ENCODE peak calls at places on chromosome 16, in nine cellular contexts. A is endothelial cell of umbilical vein; S is thoracic aorta; C is activated B cell treated with CpG ODN at 0.5 μM for 24 hours; E is sigmoid colon; J is choroid plexus epithelial cell; G is colonic mucosa; T is CD4-positive, alpha-beta T cell; Z is astrocyte of the spinal cord. I is an unnamed sample.

GRCh38 chr16:11725457-11725856 is 17.2 kb downstream of the TXNDC11 start:
- DNase-seq in G (no peak), E (no peak), Z (no peak), T (no peak), C (no peak), A (no peak), J (no peak), S (no peak), I (no peak)

GRCh38 chr16:80040814-80041213 is 440.3 kb upstream of the MAF start:
- DNase-seq in J (no peak), S (no peak), C (no peak), G (no peak), Z (no peak), E (no peak), T (no peak), A (no peak), I (no peak)

GRCh38 chr16:13112639-13113038 is 211.2 kb downstream of the SHISA9 start:
- DNase-seq in Z (no peak), C (no peak), A (no peak), G (no peak), E (no peak), T (no peak), S (no peak), J (no peak), I (no peak)

GRCh38 chr16:62876133-62876532 is 839.9 kb upstream of the CDH8 start:
- DNase-seq in A (no peak), G (no peak), S (no peak), E (no peak), J (no peak), C (no peak), Z (no peak), T (no peak), I (no peak)

GRCh38 chr16:49075709-49076108 is 205.9 kb downstream of the CBLN1 start:
- DNase-seq in E (no peak), G (no peak), Z (no peak), C (no peak), S (no peak), A (no peak), T (no peak), J (no peak), I (no peak)

GRCh38 chr16:53721017-53721416 is 17.1 kb downstream of the FTO start:
- DNase-seq in C (no peak), G (no peak), T (no peak), S (no peak), A (no peak), E (no peak), J (no peak), Z (no peak), I (no peak)

GRCh38 chr16:68229431-68230175 is 6.3 kb downstream of the ESRP2 start:
- DNase-seq in A (peak), J (peak), T (no peak), E (peak), G (no peak), S (no peak), C (no peak), Z (peak), I (no peak)

GRCh38 chr16:8848939-8849391 is 19.8 kb downstream of the CARHSP1 start:
- DNase-seq in Z (peak), E (peak), G (no peak), A (no peak), C (no peak), S (no peak), J (peak), T (no peak), I (peak)

GRCh38 chr16:9360075-9360474 is 268.6 kb downstream of the HAPSTR1 start:
- DNase-seq in Z (no peak), S (no peak), G (no peak), C (no peak), T (no peak), J (no peak), E (no peak), A (no peak), I (no peak)

GRCh38 chr16:70706948-70707465 is 21.2 kb upstream of the MTSS2 start:
- DNase-seq in A (peak), G (no peak), S (no peak), T (no peak), Z (peak), J (peak), E (peak), C (no peak), I (peak)

GRCh38 chr16:63361032-63361624 is 1324.9 kb upstream of the CDH8 start:
- DNase-seq in S (no peak), T (no peak), G (peak), A (peak), J (peak), E (no peak), Z (peak), C (no peak), I (no peak)

GRCh38 chr16:57060323-57061083 is 31.9 kb upstream of the CPNE2 start:
- DNase-seq in T (no peak), E (no peak), S (no peak), G (no peak), J (peak), A (no peak), Z (no peak), C (no peak), I (no peak)

GRCh38 chr16:57760357-57761160 is 25.0 kb downstream of the KATNB1 start:
- DNase-seq in E (no peak), A (no peak), G (no peak), C (no peak), S (no peak), T (no peak), J (no peak), Z (no peak), I (no peak)

GRCh38 chr16:23434380-23434779 is 18.6 kb downstream of the COG7 start:
- DNase-seq in J (peak), S (no peak), Z (peak), C (peak), E (no peak), A (peak), T (no peak), G (peak), I (no peak)

GRCh38 chr16:27923751-27924150 is 139.8 kb downstream of the GSG1L start:
- DNase-seq in C (no peak), Z (no peak), T (no peak), J (no peak), S (no peak), G (no peak), A (no peak), E (no peak), I (no peak)

GRCh38 chr16:87765776-87766484 is at the start of gene KLHDC4:
- DNase-seq in S (peak), A (peak), J (peak), C (peak), Z (peak), E (peak), T (peak), G (peak), I (peak)

GRCh38 chr16:50673496-50674275 is 7.4 kb downstream of the SNX20 start:
- DNase-seq in E (no peak), G (no peak), C (no peak), A (no peak), T (no peak), Z (no peak), J (no peak), S (no peak), I (no peak)

GRCh38 chr16:705748-706188 is at the start of gene FBXL16:
- DNase-seq in E (no peak), S (no peak), A (no peak), C (no peak), G (no peak), J (no peak), Z (no peak), T (no peak), I (no peak)

GRCh38 chr16:57620316-57621231 is 7.9 kb upstream of the ADGRG1 start:
- DNase-seq in S (no peak), Z (no peak), J (no peak), G (peak), E (peak), A (no peak), C (no peak), T (no peak), I (no peak)

GRCh38 chr16:48608452-48608851 is 1.5 kb downstream of the N4BP1 start:
- DNase-seq in A (no peak), S (no peak), G (no peak), E (no peak), C (no peak), J (no peak), Z (no peak), T (no peak), I (no peak)

GRCh38 chr16:81740163-81740562 is 38.9 kb upstream of the PLCG2 start:
- DNase-seq in E (no peak), G (no peak), J (no peak), C (peak), A (no peak), T (no peak), S (no peak), Z (no peak), I (no peak)

GRCh38 chr16:65537336-65537735 is 415.5 kb upstream of the CDH11 start:
- DNase-seq in T (no peak), J (no peak), A (no peak), G (no peak), C (no peak), S (no peak), Z (no peak), E (no peak), I (no peak)

GRCh38 chr16:19363741-19364140 is 53.9 kb upstream of the TMC5 start:
- DNase-seq in T (no peak), A (no peak), G (no peak), E (no peak), C (no peak), S (no peak), Z (no peak), J (no peak), I (no peak)

GRCh38 chr16:50826797-50827316 is 85.0 kb downstream of the CYLD start:
- DNase-seq in E (no peak), G (no peak), S (no peak), C (no peak), J (no peak), T (no peak), Z (no peak), A (no peak), I (no peak)

GRCh38 chr16:27228036-27228435 is 24.7 kb downstream of the KDM8 start:
- DNase-seq in E (no peak), J (no peak), G (no peak), T (no peak), A (no peak), S (no peak), Z (no peak), C (no peak), I (no peak)

GRCh38 chr16:57476546-57477410 is 9.5 kb downstream of the DOK4 start:
- DNase-seq in E (no peak), S (no peak), Z (no peak), C (no peak), J (no peak), A (no peak), T (no peak), G (no peak), I (no peak)

GRCh38 chr16:19860146-19861030 is 24.3 kb downstream of the GPRC5B start:
- DNase-seq in Z (peak), C (no peak), S (no peak), J (peak), G (no peak), E (peak), T (no peak), A (no peak), I (no peak)

GRCh38 chr16:88007321-88007731 is 56.1 kb downstream of the BANP start:
- DNase-seq in T (no peak), G (no peak), E (peak), Z (no peak), A (peak), S (no peak), J (no peak), C (no peak), I (no peak)

GRCh38 chr16:21128991-21129390 is 21.7 kb downstream of the DNAH3 start:
- DNase-seq in Z (no peak), C (no peak), A (no peak), J (no peak), S (no peak), G (no peak), T (no peak), E (no peak), I (no peak)

GRCh38 chr16:74078877-74079586 is 217.6 kb upstream of the PSMD7 start:
- DNase-seq in Z (no peak), J (no peak), G (no peak), T (no peak), E (no peak), A (no peak), S (no peak), C (no peak), I (no peak)

GRCh38 chr16:47309581-47310312 is 151.1 kb downstream of the ITFG1 start:
- DNase-seq in T (no peak), G (no peak), J (peak), S (no peak), A (peak), Z (peak), E (no peak), C (no peak), I (no peak)

GRCh38 chr16:67537636-67538591 is 9.3 kb downstream of the RIPOR1 start:
- DNase-seq in S (no peak), Z (no peak), E (peak), T (peak), G (peak), A (peak), J (no peak), C (peak), I (no peak)

GRCh38 chr16:4016648-4017047 is 99.6 kb downstream of the ADCY9 start:
- DNase-seq in S (no peak), G (no peak), J (peak), Z (no peak), C (no peak), E (no peak), A (no peak), T (no peak), I (no peak)

GRCh38 chr16:9362050-9362449 is 270.6 kb downstream of the HAPSTR1 start:
- DNase-seq in C (no peak), J (no peak), T (no peak), Z (no peak), G (no peak), A (no peak), E (no peak), S (no peak), I (no peak)

GRCh38 chr16:19842758-19843157 is 41.9 kb downstream of the GPRC5B start:
- DNase-seq in Z (no peak), S (no peak), T (no peak), A (no peak), E (no peak), C (no peak), J (no peak), G (no peak), I (no peak)

GRCh38 chr16:79509221-79509631 is 91.3 kb downstream of the MAF start:
- DNase-seq in S (peak), A (no peak), Z (no peak), T (no peak), J (no peak), C (no peak), E (peak), G (no peak), I (no peak)

GRCh38 chr16:14489460-14489859 is 140.6 kb downstream of the PARN start:
- DNase-seq in T (no peak), Z (no peak), J (peak), E (no peak), G (no peak), S (no peak), C (no peak), A (no peak), I (no peak)

GRCh38 chr16:14485131-14485551 is 144.9 kb downstream of the PARN start:
- DNase-seq in E (no peak), C (no peak), J (peak), A (no peak), G (no peak), T (no peak), Z (peak), S (no peak), I (no peak)

GRCh38 chr16:14485811-14486519 is 144.1 kb downstream of the PARN start:
- DNase-seq in S (no peak), A (no peak), C (no peak), Z (no peak), E (no peak), T (no peak), J (no peak), G (no peak), I (no peak)

GRCh38 chr16:14487579-14487978 is 142.5 kb downstream of the PARN start:
- DNase-seq in Z (no peak), C (no peak), G (peak), S (no peak), A (peak), E (no peak), J (no peak), T (no peak), I (no peak)

DNA sequence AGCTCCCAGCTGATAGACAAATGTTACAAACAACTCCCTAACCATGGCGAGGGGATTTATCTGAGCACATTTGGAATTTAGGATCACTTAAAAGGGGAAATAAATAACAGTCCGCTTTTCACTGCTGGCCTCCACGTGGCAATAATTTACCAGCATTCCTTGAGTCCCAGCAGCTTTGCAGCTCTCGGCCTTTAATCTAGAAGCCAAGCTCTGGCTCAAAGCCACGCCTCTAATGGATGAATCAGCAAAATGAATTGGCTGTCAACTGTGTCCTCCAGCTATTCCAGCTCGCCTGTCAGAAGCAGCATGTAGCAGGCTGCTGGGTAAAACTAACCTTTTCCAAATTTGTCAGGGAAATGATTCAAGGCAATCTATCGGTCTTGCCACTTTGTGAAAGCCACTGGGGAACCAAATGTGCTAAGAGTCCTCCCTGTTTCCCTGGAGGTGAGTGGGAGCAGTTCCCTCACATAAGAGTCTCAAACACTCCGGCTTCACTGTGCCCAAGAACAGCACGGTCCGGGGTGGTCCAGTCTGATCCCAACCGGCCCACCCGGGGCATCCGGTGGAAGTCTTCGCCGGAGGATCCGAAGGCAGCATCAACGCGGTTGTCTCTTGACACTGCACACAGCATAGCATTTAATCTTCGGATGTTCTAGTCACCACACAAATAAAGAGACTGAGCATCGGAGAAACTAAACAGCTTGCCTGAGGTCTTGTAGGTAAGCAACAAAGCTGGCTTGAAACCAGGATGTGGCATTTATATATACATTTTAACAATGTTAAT is 143.3 kb downstream of the PARN start:
- DNase-seq in Z (peak), T (no peak), G (peak), C (no peak), S (peak), A (peak), E (peak), J (peak), I (peak)
- TF ChIP-seq CTCF in Z (no peak), T (no peak), G (no peak), C (no peak), S (no peak), A (no peak), E (no peak), J (no peak), I (no peak)

DNA sequence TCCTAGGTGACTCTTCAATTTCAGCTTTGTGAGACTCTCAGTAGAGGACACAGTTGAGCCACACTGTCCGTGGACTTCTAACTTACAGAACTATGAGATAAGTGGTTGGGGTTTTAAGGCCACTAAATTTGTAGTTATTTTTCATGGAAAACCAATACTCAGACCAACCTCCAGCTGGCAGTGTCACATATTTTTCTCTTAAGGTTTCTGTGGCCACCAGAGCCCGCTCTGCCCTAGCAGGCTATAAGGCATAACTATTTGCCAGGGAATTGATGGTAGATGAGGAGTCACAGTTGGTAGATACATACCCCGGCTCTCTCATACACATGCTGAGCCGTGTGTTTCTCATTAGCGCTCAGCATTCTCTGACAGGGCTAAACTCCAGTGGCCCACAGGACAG is 336.8 kb upstream of the MON1B start:
- DNase-seq in E (no peak), S (no peak), G (no peak), A (no peak), Z (no peak), C (no peak), T (no peak), J (no peak), I (no peak)
- TF ChIP-seq CTCF in E (no peak), S (no peak), G (no peak), A (no peak), Z (no peak), C (no peak), T (no peak), J (no peak), I (no peak)

GRCh38 chr16:83404261-83404660 is 403.5 kb upstream of the HSBP1 start:
- DNase-seq in E (no peak), C (no peak), S (no peak), T (no peak), G (no peak), A (no peak), J (no peak), Z (no peak), I (no peak)

GRCh38 chr16:83400234-83400633 is 407.5 kb upstream of the HSBP1 start:
- DNase-seq in T (no peak), J (peak), G (no peak), S (no peak), Z (no peak), A (no peak), E (no peak), C (no peak), I (no peak)

GRCh38 chr16:83402969-83403368 is 404.8 kb upstream of the HSBP1 start:
- DNase-seq in S (no peak), J (peak), A (peak), E (no peak), T (no peak), G (no peak), Z (peak), C (no peak), I (no peak)

GRCh38 chr16:83403751-83404150 is 404.0 kb upstream of the HSBP1 start:
- DNase-seq in T (no peak), C (no peak), J (peak), G (no peak), S (no peak), A (no peak), Z (peak), E (no peak), I (peak)

DNA sequence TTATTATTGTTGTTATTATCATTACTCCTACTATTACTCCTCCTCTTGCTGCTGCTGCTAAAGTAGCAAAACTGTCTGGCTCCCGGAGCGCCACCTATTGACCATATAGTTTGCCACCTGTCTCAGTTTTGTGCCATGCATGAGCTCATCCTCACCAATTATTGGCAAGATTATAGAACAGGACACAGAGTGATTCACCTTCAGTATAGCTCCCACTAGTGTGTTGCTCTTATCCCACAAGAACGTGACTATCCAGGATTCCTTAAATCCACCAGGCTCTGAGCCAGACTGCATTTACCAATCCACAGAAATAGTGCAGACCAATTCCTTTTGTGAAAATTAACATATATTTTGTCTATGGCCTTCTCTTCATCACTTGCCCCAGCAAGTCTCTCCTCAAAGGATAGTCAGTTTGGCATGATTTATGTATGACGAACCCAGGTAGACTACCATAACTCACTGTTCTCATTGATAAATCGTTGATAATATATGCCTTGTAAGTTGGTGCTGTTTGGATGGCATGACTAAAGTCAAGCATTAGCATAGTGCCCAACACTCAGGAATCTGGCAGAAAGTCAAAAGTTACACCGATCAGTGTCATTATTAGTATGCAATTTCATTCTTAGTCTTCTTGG is 405.5 kb upstream of the HSBP1 start:
- DNase-seq in S (no peak), G (no peak), A (no peak), E (no peak), C (no peak), J (no peak), T (no peak), Z (no peak), I (no peak)
- TF ChIP-seq CTCF in S (no peak), G (no peak), A (no peak), E (no peak), C (no peak), J (peak), T (no peak), Z (peak), I (peak)

DNA sequence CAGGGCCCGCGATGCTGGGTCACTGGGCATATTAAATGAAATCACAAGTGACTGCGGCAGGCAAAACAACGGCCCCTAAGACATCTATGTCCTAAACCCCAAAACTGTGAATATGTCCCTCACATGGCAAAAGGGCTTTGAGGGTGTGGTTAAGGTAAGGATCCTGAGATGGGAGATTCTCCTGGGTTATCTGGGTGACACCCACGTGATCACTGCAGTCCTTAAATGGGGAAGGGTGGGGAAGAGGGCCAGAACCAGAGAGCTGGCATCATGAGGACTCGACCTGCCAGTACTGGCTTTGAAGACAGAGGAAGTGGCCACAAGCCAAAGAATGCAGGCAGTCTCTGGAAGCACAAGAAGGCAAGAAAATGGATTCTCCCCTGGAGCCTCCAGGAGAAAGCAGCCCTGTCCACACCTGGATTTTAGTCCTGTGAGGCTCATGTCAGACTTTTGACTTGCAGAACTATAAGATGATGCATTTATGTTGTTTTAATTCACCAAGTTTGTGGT is 12.5 kb downstream of the COTL1 start:
- DNase-seq in S (no peak), T (no peak), C (no peak), E (no peak), A (no peak), J (peak), G (no peak), Z (no peak), I (no peak)
- TF ChIP-seq CTCF in S (no peak), T (no peak), C (no peak), E (no peak), A (no peak), J (no peak), G (no peak), Z (no peak), I (no peak)

I was measured in BJ.